ENCODE peak calls at places on chromosome 16, in seven cellular contexts. D, H, Z, S, V, W and F are unnamed samples. For H3K27me3, the result is how much of the 10 kb centered on the place peaks cover.

GRCh38 chr16:52657924-52658323 is 111.0 kb upstream of the TOX3 start:
- DNase-seq in D (no peak), H (no peak), Z (no peak), S (no peak), V (no peak), W (no peak), F (no peak)

GRCh38 chr16:14562691-14563491 is 67.2 kb downstream of the PARN start:
- DNase-seq in D (no peak), H (no peak), Z (no peak), S (peak), V (peak), W (no peak), F (no peak)

GRCh38 chr16:18969050-18969854 is 14.5 kb upstream of the TMC7 start:
- DNase-seq in D (peak), H (peak), Z (peak), S (peak), V (peak), W (peak), F (peak)

GRCh38 chr16:59330030-59330670 is 596.0 kb upstream of the GOT2 start:
- DNase-seq in D (no peak), H (no peak), Z (no peak), S (no peak), V (no peak), W (no peak), F (no peak)

GRCh38 chr16:2278272-2278608 is 10.3 kb upstream of the RNPS1 start:
- DNase-seq in D (peak), H (no peak), Z (no peak), S (no peak), V (no peak), W (no peak), F (no peak)

GRCh38 chr16:81861915-81862314 is 82.8 kb downstream of the PLCG2 start:
- DNase-seq in D (no peak), H (no peak), Z (peak), S (no peak), V (no peak), W (no peak), F (no peak)

GRCh38 chr16:66619534-66620418 is 15.3 kb downstream of the CMTM3 start:
- DNase-seq in D (no peak), H (no peak), Z (no peak), S (no peak), V (peak), W (no peak), F (no peak)

GRCh38 chr16:53495325-53495724 is 7.7 kb downstream of the AKTIP start:
- DNase-seq in D (peak), H (no peak), Z (no peak), S (no peak), V (no peak), W (no peak), F (no peak)

GRCh38 chr16:53817117-53817516 is 113.2 kb downstream of the FTO start:
- DNase-seq in D (no peak), H (no peak), Z (peak), S (no peak), V (peak), W (no peak), F (no peak)

GRCh38 chr16:68510775-68511174 is 28.3 kb upstream of the ZFP90 start:
- DNase-seq in D (no peak), H (no peak), Z (no peak), S (no peak), V (no peak), W (no peak), F (no peak)

GRCh38 chr16:68508013-68508412 is 31.1 kb upstream of the ZFP90 start:
- DNase-seq in D (no peak), H (no peak), Z (no peak), S (no peak), V (no peak), W (no peak), F (no peak)

GRCh38 chr16:68512183-68512582 is 26.9 kb upstream of the ZFP90 start:
- DNase-seq in D (no peak), H (no peak), Z (no peak), S (no peak), V (no peak), W (no peak), F (no peak)

GRCh38 chr16:68508641-68509240 is 30.4 kb upstream of the ZFP90 start:
- DNase-seq in D (no peak), H (no peak), Z (no peak), S (no peak), V (no peak), W (no peak), F (no peak)

GRCh38 chr16:68509381-68509780 is 29.7 kb upstream of the ZFP90 start:
- DNase-seq in D (no peak), H (no peak), Z (no peak), S (no peak), V (no peak), W (no peak), F (no peak)
- H3K27me3 ChIP-seq in D (under half), H (under half), Z (under half), S (under half), V (under half), W (under half), F (under half)

GRCh38 chr16:89170346-89171215 is 967 bp upstream of the CDH15 start:
- DNase-seq in D (peak), H (peak), Z (no peak), S (peak), V (no peak), W (no peak), F (no peak)

GRCh38 chr16:89172171-89172900 is 788 bp downstream of the CDH15 start:
- DNase-seq in D (no peak), H (peak), Z (no peak), S (no peak), V (no peak), W (no peak), F (no peak)

GRCh38 chr16:89172901-89173628 is 1.5 kb downstream of the CDH15 start:
- DNase-seq in D (no peak), H (peak), Z (no peak), S (no peak), V (no peak), W (no peak), F (no peak)

GRCh38 chr16:89169778-89170177 is 1.8 kb upstream of the CDH15 start:
- DNase-seq in D (no peak), H (peak), Z (no peak), S (no peak), V (no peak), W (no peak), F (no peak)

DNA sequence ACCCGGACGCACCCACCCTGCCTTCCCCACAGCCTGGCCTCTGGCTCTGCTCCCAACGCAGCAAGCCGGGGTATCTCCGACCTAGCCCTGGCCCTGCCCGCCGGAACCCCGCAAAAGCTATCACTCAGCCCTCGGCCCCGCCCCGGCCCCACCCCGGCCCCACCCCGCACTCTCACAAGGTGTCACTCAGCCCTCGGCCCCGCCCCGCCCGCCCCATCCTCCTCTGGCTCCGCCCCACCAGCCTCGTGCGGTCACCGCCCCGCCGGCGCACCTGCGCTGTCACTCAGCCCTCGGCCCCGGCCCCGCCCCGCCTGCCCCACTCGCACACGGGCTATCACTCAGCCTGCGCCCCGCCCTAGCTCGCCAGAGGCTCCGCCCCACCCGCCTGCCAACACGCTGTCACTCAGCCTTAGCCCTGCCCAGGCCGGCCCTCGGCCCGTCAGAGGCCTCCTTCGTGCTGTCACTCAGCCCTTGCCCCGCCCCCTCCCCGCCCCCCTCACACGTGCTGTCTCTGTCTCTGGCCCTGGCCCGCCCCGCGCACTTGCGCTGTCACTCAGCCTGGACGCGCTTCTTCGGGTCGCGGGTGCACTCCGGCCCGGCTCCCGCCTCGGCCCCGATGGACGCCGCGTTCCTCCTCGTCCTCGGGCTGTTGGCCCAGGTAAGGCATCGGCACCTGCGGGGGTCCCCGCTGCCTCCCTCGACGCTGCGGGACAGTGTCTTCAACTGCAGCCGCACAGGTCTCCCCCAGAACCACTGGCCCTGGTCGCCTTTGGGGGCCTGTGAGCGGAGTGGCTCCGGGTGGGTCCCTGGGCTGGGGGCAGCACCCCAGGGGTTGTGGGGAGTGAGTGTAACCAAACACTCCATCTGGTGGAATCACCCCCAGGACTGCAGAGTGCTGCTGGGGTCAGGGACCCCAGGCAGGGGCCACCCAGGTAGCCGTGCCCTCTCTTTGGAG is at the start of gene CDH15:
- DNase-seq in D (peak), H (peak), Z (peak), S (peak), V (peak), W (peak), F (peak)
- H3K27me3 ChIP-seq in D (under half), H (under half), Z (under half), S (under half), V (under half), W (under half), F (under half)

GRCh38 chr16:83271123-83271522 is 536.7 kb upstream of the HSBP1 start:
- DNase-seq in D (no peak), H (no peak), Z (no peak), S (no peak), V (no peak), W (no peak), F (no peak)

GRCh38 chr16:83272843-83273242 is 534.9 kb upstream of the HSBP1 start:
- DNase-seq in D (no peak), H (no peak), Z (no peak), S (no peak), V (no peak), W (no peak), F (no peak)

GRCh38 chr16:83273504-83274173 is 534.1 kb upstream of the HSBP1 start:
- DNase-seq in D (no peak), H (no peak), Z (no peak), S (no peak), V (no peak), W (no peak), F (no peak)

GRCh38 chr16:83270640-83271039 is 537.1 kb upstream of the HSBP1 start:
- DNase-seq in D (no peak), H (no peak), Z (no peak), S (no peak), V (no peak), W (no peak), F (no peak)

GRCh38 chr16:83272201-83272600 is 535.6 kb upstream of the HSBP1 start:
- DNase-seq in D (no peak), H (no peak), Z (no peak), S (no peak), V (no peak), W (no peak), F (no peak)
- H3K27me3 ChIP-seq in D (under half), H (under half), Z (under half), S (under half), V (under half), W (under half), F (under half)

GRCh38 chr16:55126456-55126855 is 195.8 kb downstream of the IRX5 start:
- DNase-seq in D (no peak), H (peak), Z (no peak), S (no peak), V (no peak), W (no peak), F (no peak)

GRCh38 chr16:55125818-55126385 is 195.2 kb downstream of the IRX5 start:
- DNase-seq in D (no peak), H (no peak), Z (no peak), S (no peak), V (no peak), W (no peak), F (no peak)

GRCh38 chr16:55118701-55119260 is 188.1 kb downstream of the IRX5 start:
- DNase-seq in D (no peak), H (peak), Z (no peak), S (no peak), V (no peak), W (no peak), F (no peak)

GRCh38 chr16:55120408-55120807 is 189.7 kb downstream of the IRX5 start:
- DNase-seq in D (peak), H (no peak), Z (no peak), S (no peak), V (peak), W (no peak), F (no peak)

GRCh38 chr16:55123652-55124051 is 193.0 kb downstream of the IRX5 start:
- DNase-seq in D (no peak), H (no peak), Z (no peak), S (no peak), V (no peak), W (no peak), F (no peak)
- H3K27me3 ChIP-seq in D (under half), H (under half), Z (under half), S (under half), V (under half), W (under half), F (under half)

DNA sequence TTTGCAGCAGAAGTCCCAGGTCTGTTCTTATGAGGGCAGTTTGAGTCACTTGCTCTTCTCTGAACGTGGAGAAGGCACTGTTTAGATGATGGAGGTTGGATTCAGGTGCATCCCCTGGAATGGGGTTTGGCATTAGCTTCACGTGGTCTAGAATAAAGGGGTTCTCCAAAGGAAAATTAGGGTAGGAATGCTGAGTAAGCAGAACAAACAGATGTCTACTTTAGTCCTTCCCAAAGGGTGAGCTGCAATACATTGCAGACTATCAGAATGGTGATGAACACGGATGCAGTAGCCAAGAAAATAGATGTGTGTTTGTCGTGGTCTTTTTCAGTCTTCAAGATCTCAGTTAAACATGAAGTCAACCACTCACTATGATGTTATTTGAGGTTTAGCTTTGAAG is 3.3 kb upstream of the CBLN1 start:
- DNase-seq in D (no peak), H (no peak), Z (no peak), S (no peak), V (no peak), W (no peak), F (no peak)
- H3K27me3 ChIP-seq in D (half or more), H (under half), Z (under half), S (under half), V (under half), W (under half), F (half or more)

GRCh38 chr16:143047-143446 is 4.6 kb upstream of the NPRL3 start:
- DNase-seq in D (no peak), H (no peak), Z (no peak), S (no peak), V (no peak), W (no peak), F (no peak)

GRCh38 chr16:143456-143855 is 5.0 kb upstream of the NPRL3 start:
- DNase-seq in D (no peak), H (no peak), Z (no peak), S (no peak), V (peak), W (no peak), F (no peak)

GRCh38 chr16:142405-142804 is 3.9 kb upstream of the NPRL3 start:
- DNase-seq in D (no peak), H (no peak), Z (no peak), S (no peak), V (no peak), W (no peak), F (no peak)

GRCh38 chr16:149024-149675 is 3.3 kb upstream of the HBZ start:
- DNase-seq in D (no peak), H (no peak), Z (no peak), S (no peak), V (no peak), W (no peak), F (no peak)

DNA sequence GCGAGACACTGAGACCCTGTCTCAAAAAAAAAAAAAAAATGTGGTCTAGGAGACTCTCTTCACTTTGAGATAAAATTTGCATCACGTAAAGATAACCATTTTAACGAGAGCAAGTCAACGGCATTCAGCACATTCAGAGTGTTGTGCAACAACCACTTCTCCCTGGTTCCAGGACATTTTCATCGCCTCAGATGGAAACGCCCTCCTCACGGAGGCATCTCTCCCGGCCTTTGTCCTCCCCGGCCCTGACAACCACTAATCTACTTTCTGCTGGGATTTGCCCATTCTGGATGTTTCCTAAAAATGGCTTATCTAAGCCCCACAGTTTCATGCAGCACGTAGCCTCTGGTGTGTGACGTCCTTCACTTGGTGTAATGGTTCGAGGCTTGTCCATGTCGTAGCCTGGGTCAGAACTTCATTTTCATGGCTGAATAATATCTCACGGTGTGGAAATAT is 6.4 kb upstream of the NPRL3 start:
- DNase-seq in D (no peak), H (no peak), Z (no peak), S (no peak), V (no peak), W (no peak), F (no peak)
- H3K27me3 ChIP-seq in D (under half), H (under half), Z (under half), S (under half), V (under half), W (under half), F (under half)

DNA sequence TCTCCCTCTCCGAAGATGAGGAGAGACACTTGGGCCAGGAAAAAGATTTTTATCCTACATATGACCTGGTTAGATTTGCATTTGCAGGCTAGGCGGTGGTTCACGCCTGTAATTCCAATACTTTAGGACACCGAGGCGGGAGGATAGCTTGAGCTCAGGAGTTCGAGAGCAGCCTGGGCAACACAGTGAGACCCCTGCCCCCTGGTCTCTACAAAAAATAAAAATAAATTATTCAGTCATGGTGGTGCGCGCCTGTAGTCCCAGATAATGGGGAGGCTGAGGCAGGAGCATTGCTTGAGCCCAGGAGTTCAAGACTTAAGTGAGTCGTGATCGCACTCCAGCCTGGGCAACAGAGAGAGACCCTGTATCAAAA is 7.9 kb upstream of the THAP11 start:
- DNase-seq in D (peak), H (no peak), Z (no peak), S (no peak), V (no peak), W (no peak), F (no peak)
- H3K27me3 ChIP-seq in D (under half), H (under half), Z (under half), S (under half), V (under half), W (under half), F (under half)

GRCh38 chr16:73871076-73871475 is 425.5 kb upstream of the PSMD7 start:
- DNase-seq in D (no peak), H (no peak), Z (no peak), S (no peak), V (no peak), W (no peak), F (no peak)

GRCh38 chr16:73877148-73877547 is 419.5 kb upstream of the PSMD7 start:
- DNase-seq in D (no peak), H (no peak), Z (no peak), S (no peak), V (no peak), W (no peak), F (no peak)

GRCh38 chr16:73878616-73879015 is 418.0 kb upstream of the PSMD7 start:
- DNase-seq in D (peak), H (no peak), Z (peak), S (no peak), V (peak), W (no peak), F (no peak)

GRCh38 chr16:73873643-73874042 is 423.0 kb upstream of the PSMD7 start:
- DNase-seq in D (no peak), H (no peak), Z (no peak), S (no peak), V (no peak), W (no peak), F (no peak)

DNA sequence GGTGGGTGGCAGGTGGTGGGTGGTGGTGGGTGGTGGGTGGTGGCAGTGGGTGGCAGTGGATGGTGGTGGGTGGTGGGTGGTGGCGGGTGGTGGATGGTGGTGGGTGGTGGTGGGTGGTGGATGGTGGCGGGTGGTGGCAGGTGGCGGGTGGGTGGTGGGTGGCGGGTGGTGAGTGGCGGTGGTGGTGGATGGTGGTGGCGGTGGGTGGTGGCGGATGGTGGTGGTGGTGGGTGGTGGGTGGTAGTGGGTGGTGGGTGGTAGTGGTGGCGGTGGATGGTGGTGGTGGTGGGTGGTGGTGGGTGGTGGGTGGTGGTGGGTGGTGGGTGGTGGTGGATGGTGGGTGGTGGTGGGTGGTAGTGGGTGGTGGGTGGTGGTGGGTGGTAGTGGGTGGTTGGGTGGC is 423.8 kb upstream of the PSMD7 start:
- DNase-seq in D (no peak), H (no peak), Z (no peak), S (no peak), V (no peak), W (no peak), F (no peak)
- H3K27me3 ChIP-seq in D (under half), H (under half), Z (under half), S (under half), V (under half), W (under half), F (under half)

GRCh38 chr16:50876263-50876662 is 134.4 kb downstream of the CYLD start:
- DNase-seq in D (no peak), H (no peak), Z (no peak), S (no peak), V (no peak), W (no peak), F (no peak)
- H3K27me3 ChIP-seq in D (under half), H (under half), Z (under half), S (under half), V (under half), W (under half), F (under half)